ENCODE peak calls at places on chromosomes 7 and 10, in nine cellular contexts. F is endothelial cell, E is A549, L is stomach, J is HCT116, D is left ventricle myocardium inferior, A is MM.1S, P is psoas muscle, W is cardiac muscle cell. H is an unnamed sample.

GRCh38 chr7:43977525-43977924 is 20.2 kb upstream of the SPDYE1 start:
- DNase-seq in F (no peak), E (no peak), L (no peak), J (no peak), D (no peak), A (no peak), P (no peak), W (no peak), H (no peak)

GRCh38 chr10:7075110-7075509 is 335.7 kb downstream of the SFMBT2 start:
- DNase-seq in F (no peak), E (no peak), L (no peak), J (no peak), D (no peak), A (no peak), P (no peak), W (no peak), H (no peak)

GRCh38 chr10:68346774-68347173 is 14.0 kb upstream of the PBLD start:
- DNase-seq in F (no peak), E (no peak), L (no peak), J (no peak), D (no peak), A (no peak), P (no peak), W (no peak), H (no peak)

GRCh38 chr10:80152820-80153219 is 20.3 kb downstream of the PLAC9 start:
- DNase-seq in F (no peak), E (no peak), L (no peak), J (no peak), D (no peak), A (no peak), P (no peak), W (no peak), H (no peak)

GRCh38 chr10:94115725-94116124 is 122.0 kb downstream of the PLCE1 start:
- DNase-seq in F (no peak), E (peak), L (no peak), J (peak), D (no peak), A (no peak), P (no peak), W (no peak), H (no peak)

GRCh38 chr10:43057231-43057711 is 19.6 kb upstream of the RET start:
- DNase-seq in F (no peak), E (no peak), L (no peak), J (no peak), D (peak), A (no peak), P (peak), W (no peak), H (no peak)

GRCh38 chr7:2592375-2592865 is 33.6 kb downstream of the IQCE start:
- DNase-seq in F (no peak), E (no peak), L (no peak), J (no peak), D (no peak), A (no peak), P (no peak), W (no peak), H (no peak)

GRCh38 chr7:85890244-85890811 is 703.5 kb upstream of the SEMA3D start:
- DNase-seq in F (no peak), E (peak), L (no peak), J (peak), D (no peak), A (peak), P (no peak), W (peak), H (no peak)

GRCh38 chr10:5343561-5343960 is 21.2 kb upstream of the UCN3 start:
- DNase-seq in F (no peak), E (no peak), L (no peak), J (no peak), D (no peak), A (no peak), P (no peak), W (peak), H (no peak)

GRCh38 chr10:62437696-62438095 is 63.5 kb downstream of the ZNF365 start:
- DNase-seq in F (peak), E (peak), L (no peak), J (peak), D (no peak), A (peak), P (no peak), W (peak), H (no peak)

GRCh38 chr7:116588225-116588624 is 63.4 kb downstream of the CAV1 start:
- DNase-seq in F (peak), E (no peak), L (no peak), J (no peak), D (no peak), A (peak), P (no peak), W (peak), H (no peak)

GRCh38 chr7:72919256-72919775 is 5.6 kb upstream of the POM121 start:
- DNase-seq in F (no peak), E (no peak), L (no peak), J (no peak), D (no peak), A (no peak), P (no peak), W (no peak), H (no peak)

GRCh38 chr7:114539575-114539974 is 125.0 kb downstream of the FOXP2 start:
- DNase-seq in F (peak), E (no peak), L (no peak), J (peak), D (no peak), A (no peak), P (no peak), W (peak), H (no peak)

DNA sequence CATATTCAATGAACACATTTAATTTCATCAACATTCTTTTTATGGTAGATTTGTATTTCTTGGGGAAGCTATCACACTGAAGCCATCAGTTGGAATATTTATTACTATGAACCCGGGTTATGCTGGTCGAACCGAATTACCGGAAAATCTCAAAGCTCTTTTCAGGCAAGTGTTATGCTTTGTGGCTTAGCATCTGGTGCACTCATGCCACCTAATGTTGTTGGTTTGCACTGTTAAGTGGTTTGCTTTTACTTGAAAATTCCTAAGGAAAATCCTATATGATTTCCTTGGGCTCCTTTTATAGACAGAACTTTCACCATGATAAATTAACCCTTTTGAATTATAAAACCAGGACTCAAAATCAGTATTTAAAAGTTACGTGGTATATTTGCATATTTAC is 147.9 kb downstream of the DNAH11 start:
- DNase-seq in F (no peak), E (no peak), L (no peak), J (no peak), D (no peak), A (no peak), P (no peak), W (no peak), H (no peak)
- TF ChIP-seq CTCF in F (no peak), E (peak), L (no peak), J (no peak), D (peak), A (no peak), P (no peak), W (no peak), H (no peak)

DNA sequence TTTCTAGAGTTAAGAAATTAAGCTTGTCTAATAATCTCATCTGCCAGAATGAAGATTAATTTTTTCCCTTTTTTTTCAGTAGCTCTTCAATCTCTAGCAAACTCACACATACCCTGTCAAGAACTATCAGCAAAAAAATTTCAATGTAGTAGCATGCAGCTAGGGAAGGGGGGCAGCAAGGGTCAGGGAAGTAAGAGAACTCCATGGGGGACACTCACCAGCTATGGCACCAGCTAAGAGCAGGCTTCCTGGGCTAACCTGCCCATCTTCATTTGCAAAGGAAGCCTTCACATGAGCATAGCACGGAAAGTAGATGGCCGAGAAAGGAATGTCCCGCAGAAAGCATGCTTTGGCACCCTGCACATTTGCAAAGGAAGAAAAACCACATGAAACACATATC is 190.4 kb downstream of the SLC25A13 start:
- DNase-seq in F (no peak), E (no peak), L (no peak), J (no peak), D (no peak), A (no peak), P (no peak), W (no peak), H (no peak)
- TF ChIP-seq CTCF in F (no peak), E (no peak), L (no peak), J (no peak), D (no peak), A (no peak), P (no peak), W (no peak), H (no peak)

GRCh38 chr10:117175215-117175900 is 21.9 kb upstream of the KCNK18 start:
- DNase-seq in F (peak), E (no peak), L (no peak), J (no peak), D (no peak), A (peak), P (peak), W (no peak), H (no peak)
- TF ChIP-seq CTCF in F (no peak), E (no peak), L (no peak), J (no peak), D (peak), A (no peak), P (no peak), W (no peak), H (no peak)

GRCh38 chr7:155844526-155844925 is 32.3 kb upstream of the SHH start:
- DNase-seq in F (no peak), E (no peak), L (no peak), J (no peak), D (no peak), A (no peak), P (no peak), W (no peak), H (peak)

GRCh38 chr7:155843426-155844018 is 31.3 kb upstream of the SHH start:
- DNase-seq in F (no peak), E (no peak), L (peak), J (no peak), D (no peak), A (peak), P (no peak), W (no peak), H (no peak)

GRCh38 chr7:155846156-155846555 is 33.9 kb upstream of the SHH start:
- DNase-seq in F (no peak), E (no peak), L (no peak), J (no peak), D (no peak), A (peak), P (no peak), W (no peak), H (no peak)

GRCh38 chr7:155844019-155844453 is 31.8 kb upstream of the SHH start:
- DNase-seq in F (no peak), E (peak), L (peak), J (no peak), D (no peak), A (no peak), P (no peak), W (peak), H (peak)

DNA sequence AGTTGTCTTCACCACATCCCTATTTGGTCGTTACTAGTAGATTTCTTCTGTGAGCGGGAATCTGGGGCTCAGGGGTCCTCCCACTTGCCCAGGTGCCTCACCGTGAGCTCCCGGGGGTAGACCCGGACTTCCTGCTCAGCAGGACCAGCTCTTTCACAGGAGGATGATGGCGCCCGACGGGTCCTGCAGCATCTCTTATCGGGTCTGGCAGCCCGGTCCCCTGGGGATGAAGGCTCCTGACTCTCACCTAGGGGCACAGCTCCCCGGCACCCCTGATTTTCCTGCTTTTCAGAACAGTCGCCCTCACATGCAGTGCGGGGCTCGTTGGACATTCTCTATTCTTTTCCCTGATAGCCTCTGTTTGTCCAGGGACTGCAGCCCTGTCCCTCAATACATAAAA is 33.0 kb upstream of the SHH start:
- DNase-seq in F (no peak), E (no peak), L (no peak), J (no peak), D (no peak), A (peak), P (no peak), W (no peak), H (no peak)
- TF ChIP-seq CTCF in F (no peak), E (no peak), L (no peak), J (no peak), D (no peak), A (no peak), P (no peak), W (no peak), H (no peak)

DNA sequence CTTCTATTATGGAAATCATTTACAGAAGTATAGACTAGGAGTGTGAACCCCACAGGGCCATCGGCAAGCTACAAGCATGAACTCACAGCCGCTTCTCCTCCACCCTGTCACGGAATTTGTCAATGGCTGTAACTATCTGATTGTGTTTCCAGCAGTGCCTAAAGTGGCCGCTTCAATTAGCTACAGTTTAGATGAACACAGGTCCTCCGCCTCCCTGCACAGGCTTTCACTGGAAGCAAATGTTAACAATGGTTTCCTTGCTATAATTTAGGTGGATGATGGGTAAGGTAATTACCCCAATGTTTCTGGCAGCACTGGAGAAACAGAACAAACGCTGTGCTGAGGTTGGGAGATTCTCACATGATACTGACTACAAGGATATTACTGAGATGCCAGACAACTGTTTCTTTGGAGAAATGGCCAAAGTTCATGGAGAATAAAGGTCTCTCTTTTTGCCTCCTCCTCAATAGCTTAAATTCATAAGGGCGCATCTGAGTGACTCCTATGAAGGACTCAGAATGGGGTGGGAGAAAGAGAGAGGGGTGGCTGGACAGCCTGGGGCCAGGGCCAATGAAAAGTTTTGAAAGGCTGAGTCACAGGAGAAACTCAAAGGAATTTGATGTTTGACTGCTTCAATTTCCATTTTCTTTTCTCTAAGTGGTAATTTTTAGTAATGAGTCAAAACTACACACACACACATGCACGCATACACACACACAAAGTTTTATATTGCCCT is 78.9 kb downstream of the SVIL start:
- DNase-seq in F (no peak), E (no peak), L (no peak), J (no peak), D (no peak), A (no peak), P (no peak), W (peak), H (no peak)
- TF ChIP-seq CTCF in F (no peak), E (no peak), L (no peak), J (no peak), D (no peak), A (no peak), P (no peak), W (no peak), H (no peak)

GRCh38 chr7:9091282-9091681 is 657.9 kb downstream of the NXPH1 start:
- DNase-seq in F (no peak), E (no peak), L (no peak), J (no peak), D (no peak), A (peak), P (no peak), W (no peak), H (no peak)
- TF ChIP-seq CTCF in F (no peak), E (no peak), L (no peak), J (peak), D (no peak), A (peak), P (no peak), W (no peak), H (no peak)